ENCODE peak calls at places on chromosomes 4 and X, in nine cellular contexts. I, Z, Q, V, W, Y, S, K and R are unnamed samples.

GRCh38 chrX:40098264-40099045 is 697 bp upstream of the BCOR start:
- DNase-seq in W (peak; percentile 40), V (peak; percentile 81), S (no peak), I (no peak), Z (no peak), Q (peak; percentile 65), K (peak; percentile 64), Y (peak; percentile 56), R (no peak)

GRCh38 chr4:1041147-1041935 is 29.9 kb downstream of the FGFRL1 start:
- DNase-seq in W (no peak), Y (peak; percentile 79), K (no peak), V (peak; percentile 70), Z (no peak), I (peak; percentile 62), S (no peak), Q (peak; percentile 45), R (no peak)

GRCh38 chr4:40897557-40898203 is 147.9 kb downstream of the NSUN7 start:
- DNase-seq in W (peak; percentile 59), Z (no peak), S (no peak), Y (peak; percentile 77), I (peak; percentile 68), V (peak; percentile 77), K (peak; percentile 74), Q (peak; percentile 64), R (no peak)

GRCh38 chr4:17770845-17771244 is 10.6 kb downstream of the FAM184B start:
- DNase-seq in W (no peak), Y (no peak), K (no peak), Z (no peak), I (peak; percentile 28), Q (no peak), V (no peak), S (no peak), R (no peak)

GRCh38 chr4:106763044-106763443 is 273.1 kb downstream of the DKK2 start:
- DNase-seq in V (no peak), W (no peak), Q (peak; percentile 49), K (peak; percentile 52), I (peak; percentile 12), Y (peak; percentile 14), Z (no peak), S (no peak), R (peak; percentile 21)

GRCh38 chr4:88189881-88190585 is 31.6 kb upstream of the ABCG2 start:
- DNase-seq in Q (no peak), Y (no peak), I (peak; percentile 8), S (no peak), Z (no peak), K (no peak), V (no peak), W (peak; percentile 20), R (no peak)

GRCh38 chr4:10160280-10160856 is 43.8 kb upstream of the WDR1 start:
- DNase-seq in S (no peak), K (no peak), I (peak; percentile 24), V (peak; percentile 62), Q (peak; percentile 30), Z (no peak), Y (peak; percentile 65), W (no peak), R (no peak)

GRCh38 chrX:471239-471638 is 84.5 kb upstream of the PPP2R3B start:
- DNase-seq in W (no peak), Y (no peak), K (peak; percentile 11), Z (no peak), S (no peak), V (no peak), I (no peak), Q (peak; percentile 11), R (peak; percentile 38)

GRCh38 chrX:150897371-150898319 is 823 bp downstream of the CD99L2 start:
- DNase-seq in S (no peak), V (peak; percentile 43), W (no peak), Y (peak; percentile 32), Z (no peak), Q (peak; percentile 30), I (peak; percentile 55), K (peak; percentile 34), R (no peak)

GRCh38 chr4:103008875-103009729 is 10.4 kb downstream of the SLC9B1 start:
- DNase-seq in Y (peak; percentile 92), V (peak; percentile 80), K (peak; percentile 85), I (peak; percentile 81), Z (peak; percentile 35), S (no peak), Q (peak; percentile 81), W (no peak), R (peak; percentile 20)

GRCh38 chrX:46258356-46258755 is 286.9 kb downstream of the ZNF674 start:
- DNase-seq in Q (no peak), W (no peak), Z (no peak), S (no peak), Y (no peak), V (no peak), K (no peak), I (no peak), R (no peak)

GRCh38 chr4:146132445-146132844 is 43.1 kb upstream of the LSM6 start:
- DNase-seq in W (no peak), Q (no peak), V (no peak), I (peak; percentile 77), K (no peak), Y (no peak), Z (no peak), S (no peak), R (no peak)

GRCh38 chr4:4884611-4885010 is 25.1 kb downstream of the MSX1 start:
- DNase-seq in Z (no peak), S (no peak), I (no peak), Y (no peak), Q (no peak), W (no peak), V (no peak), K (no peak), R (no peak)

GRCh38 chrX:134551365-134552095 is 91.6 kb downstream of the HPRT1 start:
- DNase-seq in Q (peak; percentile 70), W (no peak), Z (no peak), S (no peak), Y (peak; percentile 73), K (peak; percentile 61), I (peak; percentile 55), V (peak; percentile 34), R (no peak)

GRCh38 chrX:23993012-23993633 is 33.9 kb downstream of the KLHL15 start:
- DNase-seq in Y (peak; percentile 18), V (no peak), S (no peak), Q (no peak), Z (no peak), K (no peak), I (no peak), W (no peak), R (no peak)

GRCh38 chrX:72299891-72300630 is 5.7 kb downstream of the CITED1 start:
- DNase-seq in Y (no peak), W (no peak), Z (no peak), S (no peak), K (no peak), V (no peak), I (no peak), Q (peak; percentile 34), R (no peak)

GRCh38 chr4:53931423-53932060 is 132.9 kb downstream of the CHIC2 start:
- DNase-seq in I (no peak), Z (no peak), S (no peak), V (no peak), Y (no peak), Q (no peak), W (no peak), K (peak; percentile 57), R (no peak)

GRCh38 chr4:53935780-53936179 is 128.6 kb downstream of the CHIC2 start:
- DNase-seq in V (no peak), Q (peak; percentile 77), I (peak; percentile 70), S (no peak), Y (peak; percentile 84), Z (peak; percentile 80), W (no peak), K (peak; percentile 85), R (peak; percentile 46)

GRCh38 chr4:53929955-53930798 is 134.2 kb downstream of the CHIC2 start:
- DNase-seq in I (peak; percentile 87), W (peak; percentile 79), K (peak; percentile 93), Z (peak; percentile 77), S (peak; percentile 56), Q (peak; percentile 95), V (peak; percentile 84), Y (peak; percentile 94), R (peak; percentile 52)

GRCh38 chr4:53929311-53929710 is 135.1 kb downstream of the CHIC2 start:
- DNase-seq in S (no peak), I (no peak), Z (no peak), V (no peak), Y (peak; percentile 59), K (no peak), W (no peak), Q (no peak), R (no peak)

DNA sequence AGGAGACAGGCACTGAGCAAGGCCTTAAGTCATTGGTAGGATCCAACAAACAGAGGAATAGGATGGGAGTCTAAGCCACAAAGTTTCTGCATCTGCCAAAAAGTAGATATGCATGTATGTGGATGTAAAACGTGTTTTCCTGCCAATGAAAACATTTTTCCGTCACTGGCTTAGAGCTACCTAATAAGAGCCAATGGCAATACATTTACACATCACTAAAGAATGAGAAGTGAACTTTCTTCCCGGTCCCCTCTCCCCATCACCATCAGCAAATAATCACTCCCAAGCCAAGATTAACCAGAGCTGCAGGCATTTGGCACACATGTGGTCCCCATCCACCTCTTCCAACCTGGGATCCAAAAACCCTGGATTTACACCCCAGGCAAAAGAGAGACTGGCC is 131.6 kb downstream of the CHIC2 start:
- DNase-seq in K (peak; percentile 80), Q (peak; percentile 91), I (no peak), S (no peak), Y (peak; percentile 96), W (no peak), Z (peak; percentile 83), V (no peak), R (peak; percentile 69)
- H3K4me3 ChIP-seq in K (no peak overlapping the region), Q (no peak overlapping the region), I (no peak overlapping the region), S (no peak overlapping the region), Y (no peak overlapping the region), W (no peak overlapping the region), Z (no peak overlapping the region), V (no peak overlapping the region), R (no peak overlapping the region)

GRCh38 chr4:89657931-89658700 is 178.8 kb downstream of the SNCA start:
- DNase-seq in S (peak; percentile 16), Q (peak; percentile 63), W (no peak), K (peak; percentile 78), Z (peak; percentile 17), V (peak; percentile 19), I (peak; percentile 47), Y (peak; percentile 72), R (no peak)
- H3K4me3 ChIP-seq in S (no peak overlapping the region), Q (no peak overlapping the region), W (no peak overlapping the region), K (no peak overlapping the region), Z (no peak overlapping the region), V (no peak overlapping the region), I (no peak overlapping the region), Y (no peak overlapping the region), R (no peak overlapping the region)

DNA sequence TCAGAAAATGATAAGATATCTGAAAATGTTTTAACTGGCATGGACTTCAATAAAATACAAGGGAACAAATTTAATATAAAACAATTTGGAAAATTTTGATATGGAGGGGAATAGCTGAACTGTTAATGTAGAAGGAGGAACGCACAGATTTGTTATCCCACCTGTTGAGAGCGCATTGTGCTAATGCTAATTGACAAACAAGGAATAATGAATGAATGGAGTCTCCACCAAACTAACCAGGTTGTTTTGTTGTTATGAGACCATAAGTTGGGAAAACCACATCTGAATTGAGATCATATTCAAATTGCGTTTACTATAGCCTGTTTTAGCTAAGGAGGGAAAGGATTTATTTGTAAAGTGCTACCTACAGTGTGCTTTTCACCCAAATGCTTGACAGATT is 195.6 kb downstream of the ADGRL3 start:
- DNase-seq in Q (no peak), S (no peak), K (no peak), Y (no peak), I (no peak), Z (no peak), W (no peak), V (no peak), R (no peak)
- H3K4me3 ChIP-seq in Q (no peak overlapping the region), S (no peak overlapping the region), K (no peak overlapping the region), Y (no peak overlapping the region), I (no peak overlapping the region), Z (no peak overlapping the region), W (no peak overlapping the region), V (no peak overlapping the region), R (no peak overlapping the region)

GRCh38 chrX:118976599-118977340 is 2.4 kb downstream of the LONRF3 start:
- DNase-seq in Q (peak; percentile 38), K (peak; percentile 7), V (peak; percentile 48), Y (no peak), I (peak; percentile 17), Z (no peak), S (no peak), W (peak; percentile 62), R (no peak)
- H3K4me3 ChIP-seq in Q (no peak overlapping the region), K (peak overlapping the region; percentile 77), V (peak overlapping the region; percentile 90), Y (no peak overlapping the region), I (no peak overlapping the region), Z (peak overlapping the region; percentile 20), S (peak overlapping the region; percentile 41), W (peak overlapping the region; percentile 23), R (peak overlapping the region; percentile 30)